ENCODE peak calls at places on chromosomes 4 and X, in nine cellular contexts. One of them, this sample, is unnamed.

GRCh38 chr4:76272999-76273398 is 21.5 kb downstream of the FAM47E start:
- DNase-seq in hepatocyte: no peak
- DNase-seq in fibroblast of lung: no peak
- DNase-seq in psoas muscle: no peak
- DNase-seq in CD4-positive, CD25-positive, alpha-beta regulatory T cell: no peak
- DNase-seq in MM.1S: no peak
- DNase-seq in CD4-positive, alpha-beta memory T cell: no peak
- DNase-seq in endothelial cell of umbilical vein: no peak
- DNase-seq in A549: no peak
- DNase-seq in this sample: no peak

GRCh38 chr4:60463846-60464502 is 736.2 kb upstream of the ADGRL3 start:
- DNase-seq in A549: no peak
- DNase-seq in CD4-positive, CD25-positive, alpha-beta regulatory T cell: no peak
- DNase-seq in CD4-positive, alpha-beta memory T cell: no peak
- DNase-seq in endothelial cell of umbilical vein: no peak
- DNase-seq in psoas muscle: no peak
- DNase-seq in hepatocyte: no peak
- DNase-seq in MM.1S: peak; percentile 50
- DNase-seq in fibroblast of lung: peak; percentile 36
- DNase-seq in this sample: no peak

GRCh38 chrX:149527705-149528104 is 13.1 kb upstream of the EOLA1 start:
- DNase-seq in hepatocyte: no peak
- DNase-seq in fibroblast of lung: no peak
- DNase-seq in CD4-positive, alpha-beta memory T cell: peak; percentile 54
- DNase-seq in endothelial cell of umbilical vein: peak; percentile 38
- DNase-seq in psoas muscle: no peak
- DNase-seq in A549: peak; percentile 53
- DNase-seq in MM.1S: peak; percentile 34
- DNase-seq in CD4-positive, CD25-positive, alpha-beta regulatory T cell: peak; percentile 19
- DNase-seq in this sample: no peak

GRCh38 chr4:71189471-71189870 is 149.3 kb upstream of the SLC4A4 start:
- DNase-seq in psoas muscle: no peak
- DNase-seq in CD4-positive, alpha-beta memory T cell: no peak
- DNase-seq in fibroblast of lung: peak; percentile 79
- DNase-seq in hepatocyte: no peak
- DNase-seq in CD4-positive, CD25-positive, alpha-beta regulatory T cell: no peak
- DNase-seq in MM.1S: no peak
- DNase-seq in endothelial cell of umbilical vein: no peak
- DNase-seq in A549: peak; percentile 35
- DNase-seq in this sample: no peak

GRCh38 chr4:83644677-83645639 is 109.0 kb downstream of the GPAT3 start:
- DNase-seq in endothelial cell of umbilical vein: peak; percentile 73
- DNase-seq in A549: peak; percentile 68
- DNase-seq in CD4-positive, alpha-beta memory T cell: no peak
- DNase-seq in MM.1S: peak; percentile 66
- DNase-seq in fibroblast of lung: peak; percentile 76
- DNase-seq in psoas muscle: no peak
- DNase-seq in hepatocyte: peak; percentile 76
- DNase-seq in CD4-positive, CD25-positive, alpha-beta regulatory T cell: peak; percentile 6
- DNase-seq in this sample: no peak

GRCh38 chr4:117560329-117560728 is 474.0 kb upstream of the NDST3 start:
- DNase-seq in endothelial cell of umbilical vein: peak; percentile 11
- DNase-seq in psoas muscle: no peak
- DNase-seq in CD4-positive, alpha-beta memory T cell: no peak
- DNase-seq in hepatocyte: no peak
- DNase-seq in CD4-positive, CD25-positive, alpha-beta regulatory T cell: no peak
- DNase-seq in A549: peak; percentile 6
- DNase-seq in fibroblast of lung: peak; percentile 53
- DNase-seq in MM.1S: peak; percentile 35
- DNase-seq in this sample: no peak

GRCh38 chr4:7434766-7435150 is at the start of gene PSAPL1:
- DNase-seq in fibroblast of lung: peak; percentile 3
- DNase-seq in endothelial cell of umbilical vein: no peak
- DNase-seq in hepatocyte: peak; percentile 92
- DNase-seq in A549: peak; percentile 35
- DNase-seq in CD4-positive, alpha-beta memory T cell: no peak
- DNase-seq in MM.1S: no peak
- DNase-seq in CD4-positive, CD25-positive, alpha-beta regulatory T cell: no peak
- DNase-seq in psoas muscle: no peak
- DNase-seq in this sample: no peak

GRCh38 chrX:102546818-102547493 is 30.4 kb upstream of the TMSB15A start:
- DNase-seq in hepatocyte: no peak
- DNase-seq in endothelial cell of umbilical vein: no peak
- DNase-seq in CD4-positive, CD25-positive, alpha-beta regulatory T cell: no peak
- DNase-seq in CD4-positive, alpha-beta memory T cell: peak; percentile 39
- DNase-seq in MM.1S: no peak
- DNase-seq in A549: no peak
- DNase-seq in fibroblast of lung: peak; percentile 0
- DNase-seq in psoas muscle: no peak
- DNase-seq in this sample: no peak

GRCh38 chrX:119067023-119067739 is 5.6 kb upstream of the CT47C1 start:
- DNase-seq in endothelial cell of umbilical vein: peak; percentile 64
- DNase-seq in A549: peak; percentile 50
- DNase-seq in MM.1S: peak; percentile 37
- DNase-seq in fibroblast of lung: peak; percentile 62
- DNase-seq in CD4-positive, CD25-positive, alpha-beta regulatory T cell: peak; percentile 1
- DNase-seq in hepatocyte: peak; percentile 69
- DNase-seq in psoas muscle: peak; percentile 49
- DNase-seq in CD4-positive, alpha-beta memory T cell: no peak
- DNase-seq in this sample: peak; percentile 10

GRCh38 chr4:6184169-6184568 is 16.2 kb downstream of the JAKMIP1 start:
- DNase-seq in endothelial cell of umbilical vein: no peak
- DNase-seq in psoas muscle: no peak
- DNase-seq in A549: no peak
- DNase-seq in CD4-positive, alpha-beta memory T cell: no peak
- DNase-seq in MM.1S: peak; percentile 23
- DNase-seq in hepatocyte: no peak
- DNase-seq in CD4-positive, CD25-positive, alpha-beta regulatory T cell: no peak
- DNase-seq in fibroblast of lung: no peak
- DNase-seq in this sample: no peak

GRCh38 chr4:107719211-107719926 is 665 bp downstream of the PAPSS1 start:
- DNase-seq in fibroblast of lung: peak; percentile 19
- DNase-seq in endothelial cell of umbilical vein: peak; percentile 47
- DNase-seq in A549: peak; percentile 20
- DNase-seq in hepatocyte: no peak
- DNase-seq in CD4-positive, CD25-positive, alpha-beta regulatory T cell: no peak
- DNase-seq in MM.1S: peak; percentile 45
- DNase-seq in psoas muscle: peak; percentile 16
- DNase-seq in CD4-positive, alpha-beta memory T cell: no peak
- DNase-seq in this sample: no peak

GRCh38 chr4:19783667-19784223 is 468.0 kb upstream of the SLIT2 start:
- DNase-seq in psoas muscle: no peak
- DNase-seq in hepatocyte: no peak
- DNase-seq in endothelial cell of umbilical vein: no peak
- DNase-seq in fibroblast of lung: no peak
- DNase-seq in CD4-positive, CD25-positive, alpha-beta regulatory T cell: no peak
- DNase-seq in CD4-positive, alpha-beta memory T cell: no peak
- DNase-seq in MM.1S: no peak
- DNase-seq in A549: no peak
- DNase-seq in this sample: no peak

DNA sequence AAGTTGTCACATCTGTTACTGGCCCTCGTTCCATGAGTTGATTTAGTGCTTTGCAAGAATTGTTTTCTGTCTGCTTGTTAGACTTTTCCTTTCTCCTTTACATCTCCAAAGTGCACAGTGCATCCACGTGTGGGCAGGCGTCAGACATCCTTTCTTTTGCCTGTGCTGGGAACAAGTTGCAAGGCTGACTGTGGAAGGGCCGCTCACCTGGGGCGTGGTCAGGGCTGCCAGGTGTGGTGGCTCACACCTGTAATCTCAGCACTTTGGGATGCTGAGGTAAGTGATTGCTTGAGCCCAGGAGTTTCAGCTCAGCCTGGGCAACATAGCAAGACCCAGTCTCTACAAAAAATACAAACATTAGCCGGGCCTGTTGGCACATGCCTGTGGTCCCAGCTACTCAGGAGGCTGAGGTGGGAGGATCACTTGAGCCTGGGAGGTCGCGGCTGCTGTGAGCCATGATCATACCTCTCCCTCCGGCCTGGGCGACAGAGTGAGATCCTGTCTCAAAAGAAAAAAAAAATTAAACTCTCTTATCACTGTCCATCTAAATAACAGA is 46.2 kb downstream of the RGS12 start:
- DNase-seq in A549: no peak
- DNase-seq in psoas muscle: no peak
- DNase-seq in MM.1S: no peak
- DNase-seq in CD4-positive, alpha-beta memory T cell: no peak
- DNase-seq in fibroblast of lung: no peak
- DNase-seq in hepatocyte: no peak
- DNase-seq in endothelial cell of umbilical vein: no peak
- DNase-seq in CD4-positive, CD25-positive, alpha-beta regulatory T cell: no peak
- DNase-seq in this sample: no peak
- H3K4me1 ChIP-seq in A549: peaks cover 28% of the 10 kb centered on the region
- H3K4me1 ChIP-seq in psoas muscle: peaks cover 6% of the 10 kb centered on the region
- H3K4me1 ChIP-seq in MM.1S: no peaks in the 10 kb centered on the region
- H3K4me1 ChIP-seq in CD4-positive, alpha-beta memory T cell: peaks cover 4% of the 10 kb centered on the region
- H3K4me1 ChIP-seq in fibroblast of lung: no peaks in the 10 kb centered on the region
- H3K4me1 ChIP-seq in hepatocyte: peaks cover 12% of the 10 kb centered on the region
- H3K4me1 ChIP-seq in endothelial cell of umbilical vein: peaks cover 26% of the 10 kb centered on the region
- H3K4me1 ChIP-seq in CD4-positive, CD25-positive, alpha-beta regulatory T cell: peaks cover 13% of the 10 kb centered on the region
- H3K4me1 ChIP-seq in this sample: peaks cover 4% of the 10 kb centered on the region

DNA sequence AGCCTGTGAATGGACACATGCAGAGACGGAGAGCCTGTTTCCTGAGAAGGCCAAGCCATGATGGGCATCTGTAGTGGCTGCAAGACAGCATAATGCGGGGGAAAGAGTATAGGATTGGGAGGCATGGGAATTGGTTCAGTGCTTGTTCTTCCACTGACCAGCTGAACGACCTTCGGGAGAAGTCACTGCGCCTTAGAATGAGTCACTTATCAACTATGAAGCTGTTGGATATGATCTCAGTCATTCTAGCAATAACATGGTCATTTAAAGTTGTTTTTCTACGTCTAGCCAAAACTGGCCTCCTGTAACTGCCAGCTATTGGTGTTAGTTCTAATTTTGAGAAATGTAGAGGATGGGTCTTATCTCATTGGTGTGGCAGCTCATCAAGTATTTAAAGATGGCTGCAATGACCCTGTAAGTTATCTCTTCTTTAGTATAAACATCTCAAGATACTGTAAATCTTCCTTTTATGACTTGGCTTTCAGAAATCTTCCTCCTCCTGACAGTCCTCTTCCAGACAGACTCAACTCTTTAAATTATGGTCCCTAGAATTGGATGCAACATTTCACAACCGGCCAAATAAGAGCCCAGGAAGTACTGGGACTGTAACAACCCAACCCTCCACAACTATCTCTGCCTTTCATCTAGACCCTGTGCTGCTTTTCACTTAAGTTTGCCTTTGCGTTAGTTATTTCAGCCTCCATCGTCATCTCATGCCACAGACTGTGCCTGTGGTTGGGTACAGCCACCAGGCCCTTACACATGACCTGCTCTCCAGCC is 243.3 kb downstream of the CBR4 start:
- DNase-seq in CD4-positive, CD25-positive, alpha-beta regulatory T cell: no peak
- DNase-seq in MM.1S: no peak
- DNase-seq in CD4-positive, alpha-beta memory T cell: no peak
- DNase-seq in endothelial cell of umbilical vein: peak; percentile 82
- DNase-seq in hepatocyte: no peak
- DNase-seq in fibroblast of lung: peak; percentile 84
- DNase-seq in psoas muscle: no peak
- DNase-seq in A549: no peak
- DNase-seq in this sample: no peak
- H3K27ac ChIP-seq in CD4-positive, CD25-positive, alpha-beta regulatory T cell: no peak overlapping the region
- H3K27ac ChIP-seq in MM.1S: no peak overlapping the region
- H3K27ac ChIP-seq in CD4-positive, alpha-beta memory T cell: no peak overlapping the region
- H3K27ac ChIP-seq in endothelial cell of umbilical vein: peak overlapping the region; percentile 46
- H3K27ac ChIP-seq in hepatocyte: peak overlapping the region; percentile 57
- H3K27ac ChIP-seq in fibroblast of lung: peak overlapping the region; percentile 30
- H3K27ac ChIP-seq in psoas muscle: peak overlapping the region; percentile 7
- H3K27ac ChIP-seq in A549: peak overlapping the region; percentile 60
- H3K27ac ChIP-seq in this sample: no peak overlapping the region

DNA sequence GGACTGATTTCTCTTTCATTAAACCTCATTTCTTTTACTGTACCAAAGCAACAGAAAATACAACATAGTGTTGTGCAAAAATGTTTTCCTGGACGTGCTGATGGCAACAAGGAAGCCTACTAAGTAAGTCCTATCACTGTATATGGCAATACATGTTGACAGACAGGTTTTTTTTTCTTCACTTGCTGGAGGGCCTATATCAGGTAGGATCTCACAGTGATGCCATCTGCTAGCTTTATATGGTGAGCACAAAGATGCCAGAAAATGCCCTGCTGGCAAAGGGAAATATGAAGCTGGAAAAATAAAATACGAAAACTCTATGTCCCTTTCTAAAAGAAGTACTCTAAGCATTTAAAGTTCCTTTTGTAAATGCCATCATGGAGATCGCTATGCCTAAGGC is 119.0 kb upstream of the PDLIM3 start:
- DNase-seq in psoas muscle: no peak
- DNase-seq in hepatocyte: no peak
- DNase-seq in endothelial cell of umbilical vein: no peak
- DNase-seq in fibroblast of lung: no peak
- DNase-seq in CD4-positive, alpha-beta memory T cell: no peak
- DNase-seq in A549: no peak
- DNase-seq in CD4-positive, CD25-positive, alpha-beta regulatory T cell: no peak
- DNase-seq in MM.1S: no peak
- DNase-seq in this sample: no peak
- H3K4me1 ChIP-seq in psoas muscle: no peaks in the 10 kb centered on the region
- H3K4me1 ChIP-seq in hepatocyte: peaks cover 21% of the 10 kb centered on the region
- H3K4me1 ChIP-seq in endothelial cell of umbilical vein: peaks cover 4% of the 10 kb centered on the region
- H3K4me1 ChIP-seq in fibroblast of lung: no peaks in the 10 kb centered on the region
- H3K4me1 ChIP-seq in CD4-positive, alpha-beta memory T cell: no peaks in the 10 kb centered on the region
- H3K4me1 ChIP-seq in A549: no peaks in the 10 kb centered on the region
- H3K4me1 ChIP-seq in CD4-positive, CD25-positive, alpha-beta regulatory T cell: no peaks in the 10 kb centered on the region
- H3K4me1 ChIP-seq in MM.1S: no peaks in the 10 kb centered on the region
- H3K4me1 ChIP-seq in this sample: no peaks in the 10 kb centered on the region

GRCh38 chrX:71154196-71154595 is 9.6 kb downstream of the NLGN3 start:
- DNase-seq in A549: no peak
- DNase-seq in hepatocyte: no peak
- DNase-seq in MM.1S: no peak
- DNase-seq in CD4-positive, CD25-positive, alpha-beta regulatory T cell: no peak
- DNase-seq in psoas muscle: no peak
- DNase-seq in endothelial cell of umbilical vein: no peak
- DNase-seq in fibroblast of lung: no peak
- DNase-seq in CD4-positive, alpha-beta memory T cell: no peak
- DNase-seq in this sample: no peak

GRCh38 chrX:71159335-71159734 is 14.7 kb downstream of the NLGN3 start:
- DNase-seq in CD4-positive, alpha-beta memory T cell: no peak
- DNase-seq in endothelial cell of umbilical vein: no peak
- DNase-seq in CD4-positive, CD25-positive, alpha-beta regulatory T cell: no peak
- DNase-seq in psoas muscle: no peak
- DNase-seq in hepatocyte: no peak
- DNase-seq in MM.1S: no peak
- DNase-seq in A549: no peak
- DNase-seq in fibroblast of lung: no peak
- DNase-seq in this sample: peak; percentile 47

GRCh38 chrX:71158603-71159002 is 14.0 kb downstream of the NLGN3 start:
- DNase-seq in CD4-positive, alpha-beta memory T cell: no peak
- DNase-seq in CD4-positive, CD25-positive, alpha-beta regulatory T cell: no peak
- DNase-seq in hepatocyte: no peak
- DNase-seq in endothelial cell of umbilical vein: no peak
- DNase-seq in A549: no peak
- DNase-seq in psoas muscle: no peak
- DNase-seq in fibroblast of lung: no peak
- DNase-seq in MM.1S: no peak
- DNase-seq in this sample: no peak

GRCh38 chrX:71151366-71151765 is 6.7 kb downstream of the NLGN3 start:
- DNase-seq in fibroblast of lung: no peak
- DNase-seq in CD4-positive, CD25-positive, alpha-beta regulatory T cell: no peak
- DNase-seq in MM.1S: no peak
- DNase-seq in psoas muscle: no peak
- DNase-seq in hepatocyte: no peak
- DNase-seq in CD4-positive, alpha-beta memory T cell: no peak
- DNase-seq in A549: no peak
- DNase-seq in endothelial cell of umbilical vein: no peak
- DNase-seq in this sample: no peak

GRCh38 chrX:71154641-71155040 is 10.0 kb downstream of the NLGN3 start:
- DNase-seq in CD4-positive, CD25-positive, alpha-beta regulatory T cell: no peak
- DNase-seq in hepatocyte: no peak
- DNase-seq in fibroblast of lung: no peak
- DNase-seq in A549: no peak
- DNase-seq in MM.1S: no peak
- DNase-seq in psoas muscle: no peak
- DNase-seq in endothelial cell of umbilical vein: no peak
- DNase-seq in CD4-positive, alpha-beta memory T cell: no peak
- DNase-seq in this sample: no peak
- H3K27ac ChIP-seq in CD4-positive, CD25-positive, alpha-beta regulatory T cell: no peak overlapping the region
- H3K27ac ChIP-seq in hepatocyte: no peak overlapping the region
- H3K27ac ChIP-seq in fibroblast of lung: no peak overlapping the region
- H3K27ac ChIP-seq in A549: no peak overlapping the region
- H3K27ac ChIP-seq in MM.1S: no peak overlapping the region
- H3K27ac ChIP-seq in psoas muscle: no peak overlapping the region
- H3K27ac ChIP-seq in endothelial cell of umbilical vein: no peak overlapping the region
- H3K27ac ChIP-seq in CD4-positive, alpha-beta memory T cell: no peak overlapping the region
- H3K27ac ChIP-seq in this sample: no peak overlapping the region

This sample was measured in naive thymus-derived CD4-positive, alpha-beta T cell.